ENCODE peak calls at places on chromosomes 3 and 15, in nine cellular contexts. M, D, B, P, A, O, J, I and Y are unnamed samples.

GRCh38 chr3:133527306-133527705 is 46.2 kb upstream of the CDV3 start:
- DNase-seq in A (no peak), P (peak; percentile 42), J (no peak), M (no peak), I (no peak), D (no peak), O (peak; percentile 16), B (no peak), Y (no peak)

GRCh38 chr15:68524753-68525584 is 53.8 kb upstream of the CORO2B start:
- DNase-seq in O (no peak), I (no peak), P (no peak), M (no peak), A (peak; percentile 39), B (peak; percentile 87), J (no peak), D (no peak), Y (no peak)

GRCh38 chr3:128587391-128587790 is 63.2 kb downstream of the RPN1 start:
- DNase-seq in A (no peak), P (no peak), M (no peak), J (no peak), O (no peak), B (no peak), I (no peak), D (no peak), Y (no peak)

GRCh38 chr3:8962226-8962861 is 928 bp downstream of the RAD18 start:
- DNase-seq in I (no peak), D (no peak), B (peak; percentile 16), O (no peak), M (no peak), J (no peak), P (no peak), A (no peak), Y (no peak)

GRCh38 chr3:130699765-130700164 is 46.9 kb downstream of the PIK3R4 start:
- DNase-seq in P (peak; percentile 14), O (no peak), B (peak; percentile 9), J (no peak), I (peak; percentile 44), A (peak; percentile 14), M (no peak), D (no peak), Y (no peak)

GRCh38 chr3:143727391-143727790 is 120.9 kb downstream of the SLC9A9 start:
- DNase-seq in J (no peak), A (no peak), D (no peak), M (no peak), I (no peak), P (no peak), B (no peak), O (no peak), Y (no peak)

GRCh38 chr3:150059729-150060128 is 89.0 kb upstream of the PFN2 start:
- DNase-seq in O (no peak), B (no peak), D (no peak), I (no peak), M (no peak), A (no peak), P (peak; percentile 21), J (no peak), Y (no peak)

GRCh38 chr15:57495037-57495436 is 96.7 kb upstream of the MYZAP start:
- DNase-seq in B (no peak), J (no peak), I (no peak), P (no peak), D (no peak), A (no peak), M (no peak), O (no peak), Y (no peak)

GRCh38 chr3:65425880-65426279 is 612.8 kb downstream of the MAGI1 start:
- DNase-seq in B (peak; percentile 44), M (no peak), D (no peak), A (peak; percentile 20), J (no peak), O (no peak), P (no peak), I (peak; percentile 1), Y (no peak)

GRCh38 chr3:125679258-125679657 is 84.0 kb upstream of the OSBPL11 start:
- DNase-seq in M (no peak), J (no peak), P (no peak), B (no peak), I (no peak), A (no peak), D (no peak), O (no peak), Y (no peak)

GRCh38 chr3:1962531-1963090 is 136.1 kb upstream of the CNTN4 start:
- DNase-seq in D (no peak), I (no peak), M (no peak), P (no peak), O (no peak), A (no peak), J (no peak), B (no peak), Y (no peak)

GRCh38 chr3:136194409-136195257 is 1.5 kb downstream of the MSL2 start:
- DNase-seq in B (peak; percentile 23), P (no peak), J (peak; percentile 66), O (peak; percentile 42), M (peak; percentile 55), I (no peak), D (no peak), A (no peak), Y (peak; percentile 38)

GRCh38 chr15:25394893-25395292 is 43.9 kb downstream of the UBE3A start:
- DNase-seq in A (no peak), O (no peak), M (no peak), D (no peak), B (no peak), I (no peak), P (no peak), J (no peak), Y (no peak)

GRCh38 chr15:38941399-38941953 is 376.9 kb upstream of the RASGRP1 start:
- DNase-seq in P (no peak), D (no peak), B (peak; percentile 46), I (no peak), A (peak; percentile 33), J (no peak), O (no peak), M (no peak), Y (no peak)

GRCh38 chr3:33212406-33212805 is 6.2 kb downstream of the SUSD5 start:
- DNase-seq in P (no peak), B (no peak), I (no peak), D (no peak), A (no peak), J (no peak), M (no peak), O (no peak), Y (no peak)

GRCh38 chr3:174951023-174951422 is 91.9 kb downstream of the NAALADL2 start:
- DNase-seq in O (no peak), J (no peak), I (no peak), M (no peak), D (no peak), B (peak; percentile 91), P (no peak), A (peak; percentile 19), Y (no peak)

GRCh38 chr15:40366204-40367037 is 8.4 kb downstream of the DISP2 start:
- DNase-seq in A (no peak), I (no peak), J (no peak), M (no peak), D (no peak), B (no peak), P (no peak), O (no peak), Y (no peak)

GRCh38 chr15:40363611-40364010 is 5.6 kb downstream of the DISP2 start:
- DNase-seq in O (no peak), P (no peak), B (no peak), M (no peak), A (no peak), I (no peak), J (no peak), D (no peak), Y (no peak)

GRCh38 chr15:40365624-40366023 is 7.6 kb downstream of the DISP2 start:
- DNase-seq in O (no peak), P (no peak), I (no peak), M (no peak), B (no peak), J (no peak), D (no peak), A (no peak), Y (no peak)

GRCh38 chr15:40365016-40365415 is 7.0 kb downstream of the DISP2 start:
- DNase-seq in A (no peak), D (no peak), B (no peak), O (no peak), M (no peak), I (no peak), P (no peak), J (no peak), Y (no peak)

GRCh38 chr15:40364259-40364658 is 6.2 kb downstream of the DISP2 start:
- DNase-seq in I (no peak), J (no peak), M (no peak), A (no peak), B (no peak), P (no peak), O (no peak), D (no peak), Y (no peak)
- TF ChIP-seq CTCF in I (no peak), J (no peak), M (no peak), A (no peak), B (no peak), P (no peak), O (no peak), D (no peak), Y (no peak)

DNA sequence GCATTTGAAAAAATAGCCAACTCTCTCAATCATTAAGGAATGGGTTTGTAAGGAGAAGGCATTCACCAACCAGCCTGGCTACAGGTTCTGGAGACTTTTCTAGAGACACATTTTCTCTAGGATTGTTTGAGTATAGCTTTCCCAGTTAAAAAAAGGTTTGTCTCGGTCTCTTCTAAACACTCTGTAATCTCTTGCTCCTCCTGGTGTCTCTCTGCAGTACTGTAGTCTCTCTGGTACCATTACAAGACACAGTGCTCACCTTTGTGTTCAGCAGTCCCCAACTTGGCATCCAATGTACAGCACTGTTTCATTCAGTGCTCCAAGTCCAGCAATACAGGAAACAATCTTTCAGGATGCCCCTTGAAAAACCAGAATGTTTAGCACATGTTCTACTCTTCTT is 534.4 kb downstream of the ZNF385D start:
- DNase-seq in P (no peak), D (no peak), A (peak; percentile 32), M (no peak), J (no peak), B (no peak), I (peak; percentile 30), O (no peak), Y (no peak)
- TF ChIP-seq CTCF in P (peak; percentile 23), D (peak; percentile 29), A (peak; percentile 54), M (no peak), J (no peak), B (peak; percentile 5), I (peak; percentile 18), O (no peak), Y (no peak)

GRCh38 chr15:48800811-48801460 is 9.9 kb downstream of the CEP152 start:
- DNase-seq in O (no peak), M (no peak), I (no peak), D (no peak), A (no peak), J (no peak), B (peak; percentile 43), P (no peak), Y (no peak)
- TF ChIP-seq CTCF in O (peak; percentile 38), M (no peak), I (no peak), D (peak; percentile 43), A (peak; percentile 27), J (peak; percentile 41), B (peak; percentile 51), P (peak; percentile 62), Y (peak; percentile 55)

DNA sequence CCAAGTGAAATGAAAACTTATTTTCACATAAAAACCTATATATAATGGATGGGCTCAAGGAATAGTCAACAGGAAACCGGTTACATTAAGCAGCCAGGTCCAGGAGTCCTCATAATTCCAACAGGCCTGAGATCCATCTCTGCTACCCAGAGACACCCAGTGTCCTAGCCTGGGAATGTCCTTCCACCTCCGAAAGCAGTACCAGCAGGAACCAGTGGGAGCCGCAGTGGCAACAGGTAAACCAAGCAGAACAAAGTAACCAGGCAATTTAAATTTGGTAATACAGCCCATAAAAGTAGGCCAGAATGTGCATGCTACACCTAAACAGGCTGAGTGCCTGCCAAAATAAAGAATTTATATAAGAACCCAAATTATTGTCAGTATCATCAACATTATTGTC is 195.6 kb downstream of the ZBBX start:
- DNase-seq in P (no peak), O (no peak), A (no peak), M (no peak), I (no peak), J (no peak), B (no peak), D (no peak), Y (no peak)
- TF ChIP-seq CTCF in P (peak; percentile 31), O (no peak), A (no peak), M (no peak), I (no peak), J (no peak), B (no peak), D (no peak), Y (no peak)